ENCODE peak calls at places on chromosomes 11 and 22, in seven cellular contexts. I, O, N, B, S, M and P are unnamed samples.

GRCh38 chr11:29321293-29322132 is 695.3 kb downstream of the KCNA4 start:
- DNase-seq in O (no peak), B (no peak), I (no peak), S (peak), N (no peak), M (no peak), P (peak)

GRCh38 chr11:3707176-3707575 is 36.0 kb upstream of the CHRNA10 start:
- DNase-seq in I (no peak), M (no peak), N (no peak), O (no peak), S (no peak), B (no peak), P (no peak)

GRCh38 chr22:50191041-50191740 is 5.5 kb downstream of the TRABD start:
- DNase-seq in N (peak), I (peak), O (no peak), M (no peak), S (no peak), B (no peak), P (no peak)

GRCh38 chr22:47090591-47091240 is 328.3 kb downstream of the TBC1D22A start:
- DNase-seq in M (no peak), O (no peak), I (no peak), N (no peak), S (peak), B (no peak), P (peak)

GRCh38 chr11:19766810-19767209 is 54.2 kb downstream of the NAV2 start:
- DNase-seq in B (no peak), O (peak), N (no peak), M (no peak), I (peak), S (peak), P (no peak)

GRCh38 chr22:23834830-23835772 is 3.7 kb downstream of the DERL3 start:
- DNase-seq in I (peak), M (peak), S (no peak), O (no peak), N (peak), B (no peak), P (no peak)

GRCh38 chr11:118807800-118808778 is 17.1 kb upstream of the DDX6 start:
- DNase-seq in O (no peak), B (no peak), N (no peak), I (no peak), S (no peak), M (no peak), P (no peak)

GRCh38 chr11:70005107-70005818 is 72.9 kb upstream of the ANO1 start:
- DNase-seq in O (peak), B (peak), I (no peak), M (no peak), N (no peak), S (peak), P (peak)

DNA sequence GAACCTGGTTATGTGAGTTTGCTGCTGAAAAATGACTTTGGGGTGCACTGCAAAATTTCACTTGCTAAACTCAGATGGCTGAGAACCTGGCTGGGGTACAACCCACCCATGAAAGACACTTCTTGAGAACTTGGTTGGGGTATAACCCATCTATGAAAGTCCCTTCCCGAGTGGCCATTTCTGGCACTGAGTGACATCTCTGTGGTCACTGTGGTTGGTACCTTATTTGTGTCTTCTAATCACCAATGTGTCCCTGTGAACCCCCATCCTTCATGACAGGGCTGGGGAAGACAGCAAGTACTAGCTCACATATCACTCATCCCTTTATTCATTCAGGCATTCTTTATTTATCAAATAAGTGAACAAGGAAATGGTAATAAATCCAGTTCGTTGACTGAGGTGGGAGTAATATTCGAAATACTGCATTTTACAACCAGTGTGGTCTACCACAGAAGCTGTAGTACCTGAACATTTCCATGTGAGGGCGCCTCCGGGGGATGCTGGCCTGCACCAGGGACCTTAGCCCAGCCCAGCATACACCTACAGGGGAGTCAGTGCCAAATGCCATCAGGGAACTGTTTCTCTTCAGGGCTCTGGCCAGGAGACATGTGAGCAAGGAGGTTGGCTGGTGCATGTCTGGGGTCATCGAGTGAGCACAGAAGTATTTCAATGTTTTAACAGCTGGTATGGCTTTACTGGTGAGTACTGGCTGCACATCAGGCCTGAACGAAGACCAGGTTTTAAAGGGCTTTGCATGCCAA is 122.1 kb downstream of the CSNK2A3 start:
- DNase-seq in N (no peak), I (no peak), B (no peak), O (no peak), M (no peak), S (no peak), P (peak)
- TF ChIP-seq CTCF in N (no peak), I (peak), B (peak), O (peak), M (no peak), S (peak), P (peak)

DNA sequence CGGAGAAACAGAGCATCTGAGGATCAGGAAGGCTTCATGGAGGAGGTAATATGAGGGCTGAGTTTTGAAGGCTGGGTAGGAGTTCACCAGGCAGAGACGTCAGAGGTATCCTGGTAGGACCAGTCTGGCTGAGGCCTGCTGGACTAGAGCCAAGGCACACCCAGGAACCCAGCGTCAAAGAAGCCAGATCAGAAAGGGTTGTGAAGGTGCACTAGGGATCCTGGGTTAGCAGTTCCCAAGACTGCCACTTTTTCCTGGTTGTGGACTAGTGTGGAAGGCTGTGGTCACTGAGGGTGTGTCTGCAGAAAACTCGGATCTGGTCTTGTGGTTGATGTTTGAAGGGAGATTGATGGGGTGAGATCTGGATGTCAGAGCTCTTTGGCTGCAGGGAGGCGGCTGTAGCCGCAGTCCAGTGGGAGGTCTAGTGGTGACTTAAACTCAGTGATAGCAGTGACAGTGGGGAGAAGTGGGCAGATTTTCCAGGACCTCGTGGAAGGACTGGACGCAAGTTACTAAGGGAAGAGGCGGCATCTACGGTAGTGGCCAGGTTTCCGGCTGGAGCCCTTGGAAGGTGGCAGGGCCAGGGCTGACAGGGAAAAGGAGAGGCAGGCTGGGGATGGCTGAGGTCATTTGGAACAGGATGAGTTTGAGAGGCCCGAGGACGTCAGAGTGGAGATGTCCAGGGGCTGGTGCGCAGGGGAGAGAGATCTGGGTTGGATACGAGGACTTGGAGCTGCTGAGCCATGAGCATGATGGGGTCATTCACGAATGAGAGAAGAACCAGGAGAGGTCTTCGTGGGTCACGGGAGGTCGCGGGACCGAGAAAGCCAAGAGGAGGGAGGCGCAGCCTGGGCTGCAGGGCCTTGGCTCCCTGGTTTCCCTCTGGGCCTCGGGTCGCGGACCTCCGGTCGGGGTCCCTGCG is 10.9 kb downstream of the RELA start:
- DNase-seq in N (peak), M (no peak), I (no peak), B (no peak), S (peak), O (peak), P (peak)
- H3K4me3 ChIP-seq in N (peak), M (peak), I (peak), B (peak), S (peak), O (peak), P (peak)

GRCh38 chr22:22357024-22357868 is 112.7 kb downstream of the VPREB1 start:
- DNase-seq in O (peak), M (peak), S (peak), N (peak), B (no peak), I (peak), P (peak)
- TF ChIP-seq CTCF in O (peak), M (peak), S (peak), N (peak), B (peak), I (peak), P (peak)

GRCh38 chr11:64286801-64287159 is 1.1 kb downstream of the GPR137 start:
- DNase-seq in O (peak), N (no peak), S (no peak), B (no peak), M (no peak), I (no peak), P (no peak)
- H3K4me3 ChIP-seq in O (no peak), N (no peak), S (no peak), B (no peak), M (peak), I (peak), P (no peak)

DNA sequence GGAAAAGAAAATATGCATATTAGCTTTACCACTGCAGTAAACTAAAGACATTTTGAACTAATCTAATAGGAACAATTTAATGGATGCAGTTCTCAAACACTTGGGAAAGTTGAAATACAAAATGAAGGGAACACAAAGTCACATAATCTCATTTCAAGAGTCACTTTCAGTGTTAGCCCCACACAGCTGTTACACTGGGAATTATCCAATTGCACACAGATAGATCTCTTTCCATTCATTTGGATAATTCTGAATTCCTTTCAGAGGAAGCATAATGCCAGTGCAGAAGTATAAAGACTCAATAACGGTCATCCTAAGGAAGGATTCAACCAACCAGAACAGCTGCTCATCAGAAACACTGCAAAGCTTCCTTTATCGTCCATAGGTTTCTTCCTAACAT is 173.3 kb downstream of the GRIA4 start:
- DNase-seq in I (no peak), S (no peak), N (no peak), M (no peak), B (no peak), O (no peak), P (no peak)
- TF ChIP-seq CTCF in I (no peak), S (no peak), N (no peak), M (no peak), B (no peak), O (no peak), P (no peak)

GRCh38 chr11:44162004-44162403 is 66.5 kb downstream of the EXT2 start:
- DNase-seq in S (no peak), M (no peak), O (no peak), B (no peak), N (no peak), I (no peak), P (no peak)
- H3K4me3 ChIP-seq in S (no peak), M (no peak), O (no peak), B (no peak), N (no peak), I (no peak), P (no peak)

GRCh38 chr11:126790550-126790981 is 210.0 kb downstream of the KIRREL3 start:
- DNase-seq in M (peak), B (peak), O (peak), S (peak), I (no peak), N (no peak), P (peak)
- TF ChIP-seq CTCF in M (peak), B (peak), O (peak), S (no peak), I (no peak), N (no peak), P (no peak)

GRCh38 chr11:100683107-100683506 is 4.0 kb upstream of the ARHGAP42 start:
- DNase-seq in O (no peak), B (no peak), N (no peak), I (no peak), S (no peak), M (no peak), P (no peak)

GRCh38 chr11:100686476-100686875 is 612 bp upstream of the ARHGAP42 start:
- DNase-seq in M (no peak), S (no peak), O (no peak), N (no peak), B (no peak), I (no peak), P (no peak)

GRCh38 chr11:100687032-100687629 is at the start of gene ARHGAP42:
- DNase-seq in M (no peak), S (peak), B (no peak), O (peak), N (peak), I (peak), P (peak)

GRCh38 chr11:100682247-100682969 is 4.7 kb upstream of the ARHGAP42 start:
- DNase-seq in N (no peak), B (no peak), M (no peak), S (peak), I (no peak), O (peak), P (peak)

DNA sequence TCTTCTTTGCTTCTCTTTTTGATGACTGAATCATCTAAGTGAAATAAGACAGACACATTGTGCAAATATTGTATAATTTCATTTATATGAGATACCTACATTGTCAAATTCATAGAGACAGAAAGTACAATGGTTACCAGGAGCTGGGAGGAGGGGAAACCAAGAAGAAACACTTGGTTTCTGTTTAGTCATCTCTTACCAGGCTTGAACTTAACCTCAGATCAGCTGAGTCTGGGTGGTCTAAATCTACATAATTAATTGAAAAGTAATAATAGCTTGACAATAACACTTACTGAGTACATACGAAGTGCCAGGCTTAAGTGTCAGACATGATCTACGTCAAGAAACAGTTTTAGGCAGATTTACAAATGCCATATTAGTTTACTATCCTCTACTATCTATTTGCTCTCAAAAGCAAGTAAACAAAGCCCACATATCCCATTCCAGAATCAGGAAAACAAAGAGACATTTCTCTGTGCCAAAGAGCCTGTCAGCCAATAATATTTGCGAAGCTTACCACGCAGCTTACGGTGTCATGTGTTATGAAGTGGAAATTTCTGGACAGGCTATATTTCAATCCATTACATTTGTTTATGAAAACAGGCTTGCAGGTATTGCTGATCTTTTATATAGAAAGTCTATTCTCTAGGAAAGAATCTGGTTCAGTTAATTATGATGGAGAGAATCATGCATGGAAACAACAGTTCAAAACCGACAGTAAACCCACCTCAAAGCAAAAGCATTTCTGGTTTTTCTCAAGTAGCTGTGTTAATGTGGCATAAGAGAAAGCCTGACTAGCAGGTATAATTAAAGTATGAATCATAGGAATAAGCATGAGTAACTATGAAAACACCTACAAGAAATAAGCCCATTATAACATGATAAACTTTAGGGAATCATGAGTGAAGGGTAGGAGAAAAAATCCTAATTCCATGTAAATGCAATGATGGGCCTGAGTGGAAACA is 2.7 kb upstream of the ARHGAP42 start:
- DNase-seq in S (no peak), B (no peak), O (no peak), M (no peak), N (no peak), I (no peak), P (no peak)
- H3K4me3 ChIP-seq in S (no peak), B (no peak), O (no peak), M (no peak), N (no peak), I (no peak), P (no peak)